ENCODE peak calls at places on chromosomes 13 and 19, in ten cellular contexts. One of them, this sample, is unnamed.

GRCh38 chr13:26051231-26052135 is at the start of gene SHISA2:
- DNase-seq in esophagus squamous epithelium: no peak
- DNase-seq in astrocyte of the spinal cord: peak
- DNase-seq in left ventricle myocardium inferior: peak
- DNase-seq in body of pancreas: peak
- DNase-seq in EH: peak
- DNase-seq in PC-9: no peak
- DNase-seq in fibroblast of the conjunctiva: peak
- DNase-seq in stimulated activated CD4-positive, alpha-beta T cell treated with anti-CD3 and anti-CD28 coated beads, Interleukin-4, amount 100 ng/mL, for 4 hours: peak
- DNase-seq in dermis microvascular lymphatic vessel endothelial cell: peak
- DNase-seq in this sample: peak

GRCh38 chr19:41330946-41331678 is 21.1 kb downstream of the CCDC97 start:
- DNase-seq in stimulated activated CD4-positive, alpha-beta T cell treated with anti-CD3 and anti-CD28 coated beads, Interleukin-4, amount 100 ng/mL, for 4 hours: no peak
- DNase-seq in PC-9: no peak
- DNase-seq in astrocyte of the spinal cord: no peak
- DNase-seq in dermis microvascular lymphatic vessel endothelial cell: no peak
- DNase-seq in fibroblast of the conjunctiva: no peak
- DNase-seq in body of pancreas: no peak
- DNase-seq in left ventricle myocardium inferior: no peak
- DNase-seq in esophagus squamous epithelium: no peak
- DNase-seq in EH: no peak
- DNase-seq in this sample: no peak

GRCh38 chr13:29573190-29573589 is 22.3 kb downstream of the SLC7A1 start:
- DNase-seq in astrocyte of the spinal cord: no peak
- DNase-seq in PC-9: no peak
- DNase-seq in stimulated activated CD4-positive, alpha-beta T cell treated with anti-CD3 and anti-CD28 coated beads, Interleukin-4, amount 100 ng/mL, for 4 hours: no peak
- DNase-seq in fibroblast of the conjunctiva: no peak
- DNase-seq in dermis microvascular lymphatic vessel endothelial cell: peak
- DNase-seq in EH: peak
- DNase-seq in esophagus squamous epithelium: peak
- DNase-seq in body of pancreas: peak
- DNase-seq in left ventricle myocardium inferior: no peak
- DNase-seq in this sample: peak

GRCh38 chr19:2300533-2300932 is 7.4 kb downstream of the LINGO3 start:
- DNase-seq in astrocyte of the spinal cord: no peak
- DNase-seq in EH: no peak
- DNase-seq in left ventricle myocardium inferior: no peak
- DNase-seq in body of pancreas: no peak
- DNase-seq in fibroblast of the conjunctiva: no peak
- DNase-seq in PC-9: no peak
- DNase-seq in stimulated activated CD4-positive, alpha-beta T cell treated with anti-CD3 and anti-CD28 coated beads, Interleukin-4, amount 100 ng/mL, for 4 hours: no peak
- DNase-seq in dermis microvascular lymphatic vessel endothelial cell: no peak
- DNase-seq in esophagus squamous epithelium: no peak
- DNase-seq in this sample: no peak

GRCh38 chr19:44752816-44753618 is 4.5 kb downstream of the BCL3 start:
- DNase-seq in EH: peak
- DNase-seq in stimulated activated CD4-positive, alpha-beta T cell treated with anti-CD3 and anti-CD28 coated beads, Interleukin-4, amount 100 ng/mL, for 4 hours: peak
- DNase-seq in dermis microvascular lymphatic vessel endothelial cell: peak
- DNase-seq in astrocyte of the spinal cord: peak
- DNase-seq in fibroblast of the conjunctiva: peak
- DNase-seq in PC-9: peak
- DNase-seq in left ventricle myocardium inferior: peak
- DNase-seq in esophagus squamous epithelium: peak
- DNase-seq in body of pancreas: peak
- DNase-seq in this sample: peak

GRCh38 chr13:49540552-49540951 is 44.8 kb downstream of the PHF11 start:
- DNase-seq in esophagus squamous epithelium: no peak
- DNase-seq in fibroblast of the conjunctiva: no peak
- DNase-seq in astrocyte of the spinal cord: peak
- DNase-seq in dermis microvascular lymphatic vessel endothelial cell: peak
- DNase-seq in stimulated activated CD4-positive, alpha-beta T cell treated with anti-CD3 and anti-CD28 coated beads, Interleukin-4, amount 100 ng/mL, for 4 hours: no peak
- DNase-seq in left ventricle myocardium inferior: no peak
- DNase-seq in PC-9: no peak
- DNase-seq in EH: no peak
- DNase-seq in body of pancreas: no peak
- DNase-seq in this sample: no peak

GRCh38 chr13:43934273-43934672 is 54.6 kb downstream of the LACC1 start:
- DNase-seq in stimulated activated CD4-positive, alpha-beta T cell treated with anti-CD3 and anti-CD28 coated beads, Interleukin-4, amount 100 ng/mL, for 4 hours: no peak
- DNase-seq in astrocyte of the spinal cord: no peak
- DNase-seq in esophagus squamous epithelium: no peak
- DNase-seq in EH: no peak
- DNase-seq in dermis microvascular lymphatic vessel endothelial cell: no peak
- DNase-seq in fibroblast of the conjunctiva: no peak
- DNase-seq in body of pancreas: no peak
- DNase-seq in left ventricle myocardium inferior: no peak
- DNase-seq in PC-9: no peak
- DNase-seq in this sample: no peak

GRCh38 chr19:16328824-16329482 is 4.3 kb downstream of the KLF2 start:
- DNase-seq in stimulated activated CD4-positive, alpha-beta T cell treated with anti-CD3 and anti-CD28 coated beads, Interleukin-4, amount 100 ng/mL, for 4 hours: no peak
- DNase-seq in body of pancreas: no peak
- DNase-seq in astrocyte of the spinal cord: peak
- DNase-seq in PC-9: no peak
- DNase-seq in fibroblast of the conjunctiva: no peak
- DNase-seq in dermis microvascular lymphatic vessel endothelial cell: peak
- DNase-seq in EH: peak
- DNase-seq in left ventricle myocardium inferior: no peak
- DNase-seq in esophagus squamous epithelium: no peak
- DNase-seq in this sample: peak

GRCh38 chr13:44030615-44031014 is 150.9 kb downstream of the LACC1 start:
- DNase-seq in PC-9: no peak
- DNase-seq in left ventricle myocardium inferior: no peak
- DNase-seq in astrocyte of the spinal cord: no peak
- DNase-seq in body of pancreas: no peak
- DNase-seq in fibroblast of the conjunctiva: no peak
- DNase-seq in dermis microvascular lymphatic vessel endothelial cell: no peak
- DNase-seq in EH: no peak
- DNase-seq in esophagus squamous epithelium: no peak
- DNase-seq in stimulated activated CD4-positive, alpha-beta T cell treated with anti-CD3 and anti-CD28 coated beads, Interleukin-4, amount 100 ng/mL, for 4 hours: no peak
- DNase-seq in this sample: no peak

GRCh38 chr13:102913924-102914628 is 68.2 kb downstream of the ERCC5 start:
- DNase-seq in body of pancreas: no peak
- DNase-seq in fibroblast of the conjunctiva: peak
- DNase-seq in left ventricle myocardium inferior: no peak
- DNase-seq in stimulated activated CD4-positive, alpha-beta T cell treated with anti-CD3 and anti-CD28 coated beads, Interleukin-4, amount 100 ng/mL, for 4 hours: no peak
- DNase-seq in PC-9: peak
- DNase-seq in dermis microvascular lymphatic vessel endothelial cell: peak
- DNase-seq in esophagus squamous epithelium: no peak
- DNase-seq in astrocyte of the spinal cord: peak
- DNase-seq in EH: peak
- DNase-seq in this sample: peak

GRCh38 chr19:10654610-10655456 is 687 bp downstream of the ILF3 start:
- DNase-seq in stimulated activated CD4-positive, alpha-beta T cell treated with anti-CD3 and anti-CD28 coated beads, Interleukin-4, amount 100 ng/mL, for 4 hours: peak
- DNase-seq in left ventricle myocardium inferior: peak
- DNase-seq in PC-9: no peak
- DNase-seq in dermis microvascular lymphatic vessel endothelial cell: peak
- DNase-seq in body of pancreas: peak
- DNase-seq in EH: peak
- DNase-seq in esophagus squamous epithelium: no peak
- DNase-seq in astrocyte of the spinal cord: no peak
- DNase-seq in fibroblast of the conjunctiva: no peak
- DNase-seq in this sample: peak

GRCh38 chr13:23750383-23751121 is 138.6 kb downstream of the MIPEP start:
- DNase-seq in fibroblast of the conjunctiva: no peak
- DNase-seq in body of pancreas: no peak
- DNase-seq in esophagus squamous epithelium: no peak
- DNase-seq in EH: no peak
- DNase-seq in PC-9: no peak
- DNase-seq in astrocyte of the spinal cord: peak
- DNase-seq in stimulated activated CD4-positive, alpha-beta T cell treated with anti-CD3 and anti-CD28 coated beads, Interleukin-4, amount 100 ng/mL, for 4 hours: no peak
- DNase-seq in left ventricle myocardium inferior: no peak
- DNase-seq in dermis microvascular lymphatic vessel endothelial cell: peak
- DNase-seq in this sample: no peak